ENCODE peak calls at places on chromosome 6, in seven cellular contexts. P, U, L, Z, N, T and O are unnamed samples.

GRCh38 chr6:109336221-109336955 is 45.9 kb downstream of the CD164 start:
- DNase-seq in U (no peak), T (no peak), N (peak; percentile 10), L (peak; percentile 64), Z (no peak), P (no peak), O (no peak)

GRCh38 chr6:9456241-9456658 is 958.6 kb downstream of the TFAP2A start:
- DNase-seq in P (no peak), N (no peak), T (no peak), U (no peak), L (no peak), Z (no peak), O (no peak)

GRCh38 chr6:167485186-167485978 is 160.5 kb downstream of the TTLL2 start:
- DNase-seq in P (no peak), Z (no peak), U (no peak), N (no peak), T (no peak), L (no peak), O (no peak)

GRCh38 chr6:127550403-127550802 is 26.6 kb upstream of the C6orf58 start:
- DNase-seq in Z (no peak), L (no peak), T (no peak), U (no peak), N (peak; percentile 59), P (no peak), O (no peak)

GRCh38 chr6:151478670-151479069 is 15.1 kb upstream of the CCDC170 start:
- DNase-seq in P (no peak), L (no peak), N (no peak), T (no peak), Z (no peak), U (no peak), O (no peak)

GRCh38 chr6:13762648-13763441 is 51.2 kb upstream of the RANBP9 start:
- DNase-seq in N (peak; percentile 86), P (no peak), Z (no peak), U (no peak), L (no peak), T (no peak), O (no peak)

GRCh38 chr6:67676892-67677291 is 958.2 kb upstream of the ADGRB3 start:
- DNase-seq in N (no peak), T (no peak), U (no peak), Z (no peak), L (no peak), P (no peak), O (no peak)

GRCh38 chr6:52788478-52788877 is 15.1 kb downstream of the GSTA1 start:
- DNase-seq in P (no peak), L (no peak), T (no peak), U (no peak), N (no peak), Z (no peak), O (no peak)

GRCh38 chr6:107173779-107174178 is 58.5 kb upstream of the BEND3 start:
- DNase-seq in U (no peak), Z (no peak), T (no peak), L (no peak), N (peak; percentile 3), P (no peak), O (no peak)

GRCh38 chr6:168374051-168374502 is 54.5 kb upstream of the DACT2 start:
- DNase-seq in T (no peak), Z (no peak), U (no peak), L (no peak), P (peak; percentile 66), N (no peak), O (no peak)

GRCh38 chr6:89944181-89944755 is 50.0 kb downstream of the GJA10 start:
- DNase-seq in P (no peak), Z (no peak), L (no peak), T (no peak), U (no peak), N (no peak), O (no peak)

GRCh38 chr6:111105578-111105977 is 18.3 kb downstream of the SLC16A10 start:
- DNase-seq in T (peak; percentile 70), L (no peak), N (peak; percentile 15), P (peak; percentile 87), Z (no peak), U (peak; percentile 73), O (no peak)

GRCh38 chr6:157755752-157756411 is 67.2 kb upstream of the SNX9 start:
- DNase-seq in P (no peak), T (no peak), N (no peak), U (no peak), Z (no peak), L (no peak), O (no peak)

GRCh38 chr6:31680841-31681671 is at the start of gene LY6G5C:
- DNase-seq in Z (peak; percentile 51), P (peak; percentile 88), L (peak; percentile 30), N (peak; percentile 90), T (peak; percentile 79), U (peak; percentile 55), O (peak; percentile 75)

GRCh38 chr6:14286144-14286543 is 168.6 kb downstream of the CD83 start:
- DNase-seq in P (no peak), Z (no peak), T (no peak), L (no peak), U (no peak), N (peak; percentile 79), O (no peak)

DNA sequence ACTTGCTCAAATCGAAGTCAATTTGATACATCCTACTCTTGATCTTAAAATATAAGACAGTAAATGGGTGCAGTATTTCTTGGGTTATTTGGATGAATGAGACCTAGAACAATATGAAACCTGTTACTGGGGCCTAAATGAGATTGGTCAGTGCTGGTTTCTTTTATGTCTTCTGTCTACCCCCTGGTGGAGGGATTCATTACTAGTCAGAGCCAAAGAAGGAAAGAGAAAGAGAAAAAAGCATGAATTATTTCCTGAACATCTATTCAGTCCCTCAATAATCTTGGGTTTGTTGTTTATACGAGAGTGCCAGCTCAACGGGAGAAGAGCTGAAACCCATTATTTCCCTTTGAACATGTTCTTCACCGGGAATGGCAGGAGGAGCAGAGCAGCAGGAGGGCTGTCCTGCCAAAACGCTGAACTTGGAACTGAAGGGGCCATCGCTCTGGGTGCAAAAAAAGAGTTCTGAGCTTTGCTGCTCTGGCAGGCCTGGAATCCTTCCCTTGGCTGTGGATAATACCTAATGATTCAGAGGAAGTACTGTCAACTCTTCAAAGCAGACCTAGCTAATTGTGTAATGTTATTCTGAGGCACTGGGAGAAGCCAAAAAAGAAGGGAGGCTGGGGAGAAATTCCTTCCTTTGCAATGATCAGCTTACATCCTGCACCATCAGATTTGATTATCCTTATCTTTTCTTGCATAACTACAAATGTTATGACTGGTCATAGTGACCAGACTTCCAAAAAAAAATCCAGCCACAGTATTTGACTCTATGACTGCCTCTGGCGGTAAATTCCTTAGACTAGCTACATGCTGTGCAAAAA is 72.0 kb downstream of the BLOC1S5 start:
- DNase-seq in T (no peak), U (no peak), L (no peak), P (no peak), Z (no peak), N (peak; percentile 71), O (peak; percentile 44)
- TF ChIP-seq CTCF in T (peak; percentile 26), U (no peak), L (peak; percentile 61), P (peak; percentile 48), Z (peak; percentile 50), N (peak; percentile 40), O (peak; percentile 21)

GRCh38 chr6:139117734-139118133 is 17.1 kb upstream of the HECA start:
- DNase-seq in N (peak; percentile 12), L (no peak), P (no peak), U (no peak), Z (no peak), T (no peak), O (no peak)
- TF ChIP-seq CTCF in N (peak; percentile 7), L (peak; percentile 15), P (no peak), U (no peak), Z (no peak), T (no peak), O (no peak)

GRCh38 chr6:92779758-92780157 is 639.6 kb downstream of the EPHA7 start:
- DNase-seq in P (no peak), N (peak; percentile 1), U (no peak), T (no peak), Z (no peak), L (no peak), O (peak; percentile 70)

GRCh38 chr6:92784235-92784634 is 635.1 kb downstream of the EPHA7 start:
- DNase-seq in L (no peak), T (no peak), N (no peak), P (no peak), Z (no peak), U (no peak), O (no peak)
- TF ChIP-seq CTCF in L (no peak), T (no peak), N (no peak), P (no peak), Z (no peak), U (no peak), O (no peak)

GRCh38 chr6:98037571-98037970 is 754.6 kb upstream of the MMS22L start:
- DNase-seq in L (no peak), P (no peak), N (no peak), U (no peak), T (no peak), Z (no peak), O (no peak)
- TF ChIP-seq CTCF in L (no peak), P (no peak), N (no peak), U (no peak), T (no peak), Z (peak; percentile 23), O (no peak)

DNA sequence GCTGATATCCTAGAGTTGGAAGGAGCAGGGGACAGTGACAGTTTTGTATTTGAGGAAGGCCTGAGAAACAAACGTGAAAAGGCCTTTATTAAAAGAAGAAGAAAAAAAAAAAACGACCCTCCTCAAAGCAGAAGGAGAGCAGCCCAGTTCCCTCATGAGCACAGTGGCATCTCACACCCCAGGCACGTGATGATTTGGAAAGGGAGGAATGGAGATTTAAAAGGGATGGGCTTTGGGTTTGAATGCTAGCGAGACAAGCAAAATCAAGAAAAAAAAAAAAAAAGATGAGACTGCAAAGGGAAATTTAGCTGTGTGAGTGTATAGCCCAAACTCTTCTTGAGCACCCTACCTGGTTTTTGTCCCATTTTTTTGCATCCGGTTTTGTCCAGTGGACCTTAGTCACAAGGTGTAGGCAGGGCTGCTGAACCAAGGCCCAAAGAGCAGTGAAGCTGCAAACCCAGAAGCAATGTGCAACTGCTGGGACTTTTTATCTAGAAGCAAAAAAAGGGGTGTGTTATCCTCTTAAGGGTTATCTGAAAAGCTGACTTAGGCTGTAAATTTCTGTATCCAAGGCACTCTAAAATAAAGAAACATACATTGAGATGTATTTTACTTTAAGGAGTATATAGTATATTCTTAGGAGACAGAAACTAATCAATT is 54.5 kb upstream of the RREB1 start:
- DNase-seq in P (no peak), L (no peak), T (no peak), U (no peak), N (no peak), Z (no peak), O (no peak)
- TF ChIP-seq CTCF in P (no peak), L (no peak), T (no peak), U (no peak), N (no peak), Z (no peak), O (no peak)